ENCODE peak calls at places on chromosome 10, in six cellular contexts. One of them, this sample, is unnamed.

GRCh38 chr10:132347211-132347930 is 15.4 kb downstream of the LRRC27 start:
- DNase-seq in body of pancreas: no peak
- DNase-seq in germinal center: no peak
- DNase-seq in stimulated activated CD8-positive, alpha-beta memory T cell treated with anti-CD3 and anti-CD28 coated beads, Interleukin-15, amount 100 ng/mL, for 24 hours: no peak
- DNase-seq in HCEC 1CT: no peak
- DNase-seq in HS-5: no peak
- DNase-seq in this sample: no peak

GRCh38 chr10:132447446-132448247 is 50.6 kb downstream of the PWWP2B start:
- DNase-seq in body of pancreas: peak
- DNase-seq in germinal center: no peak
- DNase-seq in stimulated activated CD8-positive, alpha-beta memory T cell treated with anti-CD3 and anti-CD28 coated beads, Interleukin-15, amount 100 ng/mL, for 24 hours: peak
- DNase-seq in HCEC 1CT: peak
- DNase-seq in HS-5: no peak
- DNase-seq in this sample: peak

GRCh38 chr10:46551701-46552525 is 4.5 kb downstream of the GPRIN2 start:
- DNase-seq in body of pancreas: no peak
- DNase-seq in germinal center: no peak
- DNase-seq in stimulated activated CD8-positive, alpha-beta memory T cell treated with anti-CD3 and anti-CD28 coated beads, Interleukin-15, amount 100 ng/mL, for 24 hours: no peak
- DNase-seq in HCEC 1CT: no peak
- DNase-seq in HS-5: no peak
- DNase-seq in this sample: no peak

GRCh38 chr10:108515821-108516220 is 1351.3 kb upstream of the SORCS1 start:
- DNase-seq in body of pancreas: no peak
- DNase-seq in germinal center: no peak
- DNase-seq in stimulated activated CD8-positive, alpha-beta memory T cell treated with anti-CD3 and anti-CD28 coated beads, Interleukin-15, amount 100 ng/mL, for 24 hours: no peak
- DNase-seq in HCEC 1CT: peak
- DNase-seq in HS-5: no peak
- DNase-seq in this sample: no peak

GRCh38 chr10:89679986-89680385 is 21.4 kb upstream of the KIF20B start:
- DNase-seq in body of pancreas: no peak
- DNase-seq in germinal center: no peak
- DNase-seq in stimulated activated CD8-positive, alpha-beta memory T cell treated with anti-CD3 and anti-CD28 coated beads, Interleukin-15, amount 100 ng/mL, for 24 hours: no peak
- DNase-seq in HCEC 1CT: no peak
- DNase-seq in HS-5: no peak
- DNase-seq in this sample: no peak

GRCh38 chr10:115063702-115064479 is 29.3 kb upstream of the ATRNL1 start:
- DNase-seq in body of pancreas: no peak
- DNase-seq in germinal center: peak
- DNase-seq in stimulated activated CD8-positive, alpha-beta memory T cell treated with anti-CD3 and anti-CD28 coated beads, Interleukin-15, amount 100 ng/mL, for 24 hours: no peak
- DNase-seq in HCEC 1CT: no peak
- DNase-seq in HS-5: no peak
- DNase-seq in this sample: no peak

GRCh38 chr10:74748632-74749031 is 77.8 kb upstream of the KAT6B start:
- DNase-seq in body of pancreas: no peak
- DNase-seq in germinal center: no peak
- DNase-seq in stimulated activated CD8-positive, alpha-beta memory T cell treated with anti-CD3 and anti-CD28 coated beads, Interleukin-15, amount 100 ng/mL, for 24 hours: no peak
- DNase-seq in HCEC 1CT: no peak
- DNase-seq in HS-5: no peak
- DNase-seq in this sample: no peak

GRCh38 chr10:88642991-88643390 is 21.3 kb upstream of the LIPF start:
- DNase-seq in body of pancreas: no peak
- DNase-seq in germinal center: no peak
- DNase-seq in stimulated activated CD8-positive, alpha-beta memory T cell treated with anti-CD3 and anti-CD28 coated beads, Interleukin-15, amount 100 ng/mL, for 24 hours: no peak
- DNase-seq in HCEC 1CT: peak
- DNase-seq in HS-5: no peak
- DNase-seq in this sample: no peak

GRCh38 chr10:132129431-132129830 is 57.3 kb upstream of the DPYSL4 start:
- DNase-seq in body of pancreas: no peak
- DNase-seq in germinal center: no peak
- DNase-seq in stimulated activated CD8-positive, alpha-beta memory T cell treated with anti-CD3 and anti-CD28 coated beads, Interleukin-15, amount 100 ng/mL, for 24 hours: no peak
- DNase-seq in HCEC 1CT: no peak
- DNase-seq in HS-5: no peak
- DNase-seq in this sample: no peak

GRCh38 chr10:102111276-102111675 is 8.9 kb downstream of the LDB1 start:
- DNase-seq in body of pancreas: no peak
- DNase-seq in germinal center: no peak
- DNase-seq in stimulated activated CD8-positive, alpha-beta memory T cell treated with anti-CD3 and anti-CD28 coated beads, Interleukin-15, amount 100 ng/mL, for 24 hours: no peak
- DNase-seq in HCEC 1CT: no peak
- DNase-seq in HS-5: no peak
- DNase-seq in this sample: no peak

GRCh38 chr10:32143302-32143847 is 87.2 kb upstream of the KIF5B start:
- DNase-seq in body of pancreas: no peak
- DNase-seq in germinal center: no peak
- DNase-seq in stimulated activated CD8-positive, alpha-beta memory T cell treated with anti-CD3 and anti-CD28 coated beads, Interleukin-15, amount 100 ng/mL, for 24 hours: no peak
- DNase-seq in HCEC 1CT: no peak
- DNase-seq in HS-5: no peak
- DNase-seq in this sample: no peak

GRCh38 chr10:29873941-29874340 is 185.4 kb downstream of the JCAD start:
- DNase-seq in body of pancreas: no peak
- DNase-seq in germinal center: no peak
- DNase-seq in stimulated activated CD8-positive, alpha-beta memory T cell treated with anti-CD3 and anti-CD28 coated beads, Interleukin-15, amount 100 ng/mL, for 24 hours: no peak
- DNase-seq in HCEC 1CT: no peak
- DNase-seq in HS-5: no peak
- DNase-seq in this sample: no peak

GRCh38 chr10:23338155-23338828 is 6.3 kb downstream of the C10orf67 start:
- DNase-seq in body of pancreas: peak
- DNase-seq in germinal center: no peak
- DNase-seq in stimulated activated CD8-positive, alpha-beta memory T cell treated with anti-CD3 and anti-CD28 coated beads, Interleukin-15, amount 100 ng/mL, for 24 hours: no peak
- DNase-seq in HCEC 1CT: peak
- DNase-seq in HS-5: no peak
- DNase-seq in this sample: no peak

GRCh38 chr10:71401056-71401455 is 4.3 kb downstream of the CDH23 start:
- DNase-seq in body of pancreas: no peak
- DNase-seq in germinal center: no peak
- DNase-seq in stimulated activated CD8-positive, alpha-beta memory T cell treated with anti-CD3 and anti-CD28 coated beads, Interleukin-15, amount 100 ng/mL, for 24 hours: no peak
- DNase-seq in HCEC 1CT: no peak
- DNase-seq in HS-5: no peak
- DNase-seq in this sample: no peak

GRCh38 chr10:541750-542371 is 147.6 kb downstream of the DIP2C start:
- DNase-seq in body of pancreas: no peak
- DNase-seq in germinal center: no peak
- DNase-seq in stimulated activated CD8-positive, alpha-beta memory T cell treated with anti-CD3 and anti-CD28 coated beads, Interleukin-15, amount 100 ng/mL, for 24 hours: no peak
- DNase-seq in HCEC 1CT: no peak
- DNase-seq in HS-5: no peak
- DNase-seq in this sample: peak

GRCh38 chr10:99660662-99661369 is 1.5 kb downstream of the ENTPD7 start:
- DNase-seq in body of pancreas: no peak
- DNase-seq in germinal center: no peak
- DNase-seq in stimulated activated CD8-positive, alpha-beta memory T cell treated with anti-CD3 and anti-CD28 coated beads, Interleukin-15, amount 100 ng/mL, for 24 hours: no peak
- DNase-seq in HCEC 1CT: no peak
- DNase-seq in HS-5: no peak
- DNase-seq in this sample: no peak

GRCh38 chr10:91035650-91036292 is 114.9 kb upstream of the ANKRD1 start:
- DNase-seq in body of pancreas: no peak
- DNase-seq in germinal center: no peak
- DNase-seq in stimulated activated CD8-positive, alpha-beta memory T cell treated with anti-CD3 and anti-CD28 coated beads, Interleukin-15, amount 100 ng/mL, for 24 hours: no peak
- DNase-seq in HCEC 1CT: no peak
- DNase-seq in HS-5: no peak
- DNase-seq in this sample: no peak

GRCh38 chr10:21349912-21350286 is 175.6 kb downstream of the SKIDA1 start:
- DNase-seq in body of pancreas: no peak
- DNase-seq in germinal center: no peak
- DNase-seq in stimulated activated CD8-positive, alpha-beta memory T cell treated with anti-CD3 and anti-CD28 coated beads, Interleukin-15, amount 100 ng/mL, for 24 hours: no peak
- DNase-seq in HCEC 1CT: no peak
- DNase-seq in HS-5: no peak
- DNase-seq in this sample: no peak

GRCh38 chr10:102132193-102132562 is 662 bp upstream of the PPRC1 start:
- DNase-seq in body of pancreas: no peak
- DNase-seq in germinal center: no peak
- DNase-seq in stimulated activated CD8-positive, alpha-beta memory T cell treated with anti-CD3 and anti-CD28 coated beads, Interleukin-15, amount 100 ng/mL, for 24 hours: no peak
- DNase-seq in HCEC 1CT: no peak
- DNase-seq in HS-5: no peak
- DNase-seq in this sample: no peak

This sample was measured in NAMALWA.